ENCODE peak calls at places on chromosomes 4 and X, in five cellular contexts. I is transverse colon; E is HT-29; O is stimulated activated CD4-positive, alpha-beta T cell treated with anti-CD3 and anti-CD28 coated beads, Interleukin-1b, Interleukin-23, amount 100 ng/mL, for 4 hours; Y is LoVo. D is an unnamed sample.

GRCh38 chr4:70704333-70705145 is 16.2 kb downstream of the UTP3 start:
- DNase-seq in Y (peak), I (peak), E (peak), O (peak), D (peak)

GRCh38 chrX:85244411-85245210 is 820 bp downstream of the ZNF711 start:
- DNase-seq in E (peak), O (no peak), I (no peak), Y (peak), D (peak)

GRCh38 chr4:123345132-123345923 is 51.3 kb upstream of the SPRY1 start:
- DNase-seq in O (no peak), Y (no peak), I (no peak), E (no peak), D (no peak)

GRCh38 chr4:3451956-3452355 is 10.2 kb downstream of the HGFAC start:
- DNase-seq in I (no peak), E (no peak), Y (no peak), O (no peak), D (no peak)

GRCh38 chr4:155973639-155974475 is 20.2 kb upstream of the CTSO start:
- DNase-seq in O (no peak), Y (no peak), I (no peak), E (no peak), D (peak)

GRCh38 chr4:84965558-84966381 is 720 bp downstream of the WDFY3 start:
- DNase-seq in I (peak), Y (peak), E (peak), O (no peak), D (peak)

GRCh38 chr4:139171878-139172691 is 4.9 kb downstream of the ELF2 start:
- DNase-seq in Y (no peak), E (no peak), I (no peak), O (no peak), D (no peak)

GRCh38 chr4:26081795-26082498 is 167.9 kb downstream of the SMIM20 start:
- DNase-seq in E (peak), I (no peak), O (no peak), Y (peak), D (peak)

GRCh38 chrX:136819026-136819425 is 38.3 kb upstream of the ARHGEF6 start:
- DNase-seq in Y (no peak), E (no peak), I (no peak), O (no peak), D (no peak)

GRCh38 chr4:15239866-15240265 is 188.0 kb upstream of the C1QTNF7 start:
- DNase-seq in I (no peak), O (no peak), Y (no peak), E (no peak), D (no peak)

GRCh38 chr4:168689791-168690190 is 192.9 kb downstream of the PALLD start:
- DNase-seq in E (no peak), Y (no peak), O (no peak), I (no peak), D (no peak)

GRCh38 chr4:146495277-146495676 is 26.5 kb downstream of the SLC10A7 start:
- DNase-seq in E (no peak), Y (no peak), I (no peak), O (no peak), D (no peak)

GRCh38 chr4:114615435-114615834 is 16.8 kb downstream of the UGT8 start:
- DNase-seq in O (no peak), I (no peak), Y (peak), E (peak), D (no peak)

GRCh38 chrX:8868906-8869305 is 67.7 kb upstream of the FAM9A start:
- DNase-seq in I (no peak), E (no peak), Y (no peak), O (no peak), D (no peak)

GRCh38 chr4:73844352-73844751 is 7.9 kb downstream of the CXCL6 start:
- DNase-seq in Y (peak), O (no peak), E (peak), I (no peak), D (no peak)

GRCh38 chrX:21638311-21638710 is 19.8 kb downstream of the KLHL34 start:
- DNase-seq in I (no peak), E (no peak), Y (no peak), O (no peak), D (no peak)

GRCh38 chrX:131792789-131793462 is 230.2 kb upstream of the STK26 start:
- DNase-seq in O (peak), I (peak), E (peak), Y (no peak), D (no peak)

GRCh38 chr4:139672215-139672614 is 6.6 kb downstream of the MGST2 start:
- DNase-seq in O (no peak), E (no peak), I (no peak), Y (no peak), D (no peak)

GRCh38 chr4:8732681-8733243 is 138.9 kb downstream of the HMX1 start:
- DNase-seq in I (no peak), O (no peak), E (no peak), Y (no peak), D (no peak)

GRCh38 chr4:26289421-26289820 is 31.4 kb upstream of the RBPJ start:
- DNase-seq in O (no peak), I (no peak), E (no peak), Y (no peak), D (no peak)

GRCh38 chr4:128286474-128287158 is 997 bp downstream of the PGRMC2 start:
- DNase-seq in O (no peak), E (peak), I (no peak), Y (peak), D (peak)

GRCh38 chr4:99395595-99396364 is 39.4 kb downstream of the ADH7 start:
- DNase-seq in O (no peak), Y (no peak), I (no peak), E (no peak), D (no peak)

GRCh38 chr4:2771264-2771663 is 15.1 kb upstream of the TNIP2 start:
- DNase-seq in I (no peak), O (no peak), Y (no peak), E (no peak), D (no peak)

GRCh38 chrX:41312786-41313185 is 21.2 kb upstream of the DDX3X start:
- DNase-seq in I (no peak), Y (no peak), O (no peak), E (no peak), D (no peak)

GRCh38 chrX:154097003-154097596 is 417 bp downstream of the MECP2 start:
- DNase-seq in E (peak), I (peak), Y (peak), O (peak), D (peak)

GRCh38 chrX:16666541-16666940 is 16.6 kb downstream of the S100G start:
- DNase-seq in O (no peak), Y (no peak), E (no peak), I (no peak), D (peak)

GRCh38 chr4:43932448-43932847 is 516.2 kb downstream of the KCTD8 start:
- DNase-seq in E (no peak), I (no peak), Y (no peak), O (no peak), D (no peak)

GRCh38 chrX:144006811-144007210 is 122.9 kb downstream of the UBE2NL start:
- DNase-seq in E (peak), Y (peak), I (no peak), O (no peak), D (no peak)

GRCh38 chr4:48997962-48998361 is 11.9 kb downstream of the CWH43 start:
- DNase-seq in O (no peak), I (no peak), Y (no peak), E (no peak), D (no peak)

GRCh38 chr4:141636077-141636770 is at the start of gene IL15:
- DNase-seq in Y (peak), E (peak), O (peak), I (peak), D (peak)

D was measured in neural progenitor cell.